ENCODE peak calls at places on chromosomes 16 and 17, in six cellular contexts. One of them, this sample, is unnamed.
A peak's percentile ranks its signal among the peaks of the same experiment; 100 is the strongest.

GRCh38 chr16:89418352-89418751 is 72.0 kb downstream of the ANKRD11 start:
- DNase-seq in H1: no peak
- DNase-seq in HepG2: peak; percentile 91
- DNase-seq in HCT116: no peak
- DNase-seq in SK-N-SH: no peak
- DNase-seq in K562: no peak
- DNase-seq in this sample: no peak

GRCh38 chr17:28661635-28662526 is at the start of the genes SDF2 and SUPT6H:
- DNase-seq in K562: peak; percentile 92
- DNase-seq in HepG2: peak; percentile 81
- DNase-seq in HCT116: peak; percentile 74
- DNase-seq in SK-N-SH: peak; percentile 95
- DNase-seq in H1: peak; percentile 98
- DNase-seq in this sample: peak; percentile 94

GRCh38 chr16:15811416-15811777 is 45.4 kb downstream of the MYH11 start:
- DNase-seq in K562: no peak
- DNase-seq in H1: no peak
- DNase-seq in SK-N-SH: no peak
- DNase-seq in HCT116: no peak
- DNase-seq in HepG2: no peak
- DNase-seq in this sample: no peak

GRCh38 chr16:11202260-11203091 is 53.5 kb downstream of the SOCS1 start:
- DNase-seq in K562: peak; percentile 32
- DNase-seq in H1: no peak
- DNase-seq in SK-N-SH: no peak
- DNase-seq in HCT116: no peak
- DNase-seq in HepG2: no peak
- DNase-seq in this sample: no peak

GRCh38 chr16:56753410-56753809 is 23.5 kb downstream of the NUP93 start:
- DNase-seq in H1: no peak
- DNase-seq in SK-N-SH: no peak
- DNase-seq in HCT116: no peak
- DNase-seq in K562: no peak
- DNase-seq in HepG2: no peak
- DNase-seq in this sample: no peak

GRCh38 chr17:62702746-62703268 is 75.3 kb downstream of the MRC2 start:
- DNase-seq in HCT116: no peak
- DNase-seq in H1: no peak
- DNase-seq in K562: no peak
- DNase-seq in SK-N-SH: no peak
- DNase-seq in HepG2: no peak
- DNase-seq in this sample: no peak

GRCh38 chr16:11666108-11667055 is 1.9 kb upstream of the SNN start:
- DNase-seq in H1: no peak
- DNase-seq in K562: no peak
- DNase-seq in SK-N-SH: no peak
- DNase-seq in HCT116: no peak
- DNase-seq in HepG2: no peak
- DNase-seq in this sample: no peak

GRCh38 chr16:76955629-76956028 is 235.4 kb upstream of the MON1B start:
- DNase-seq in SK-N-SH: no peak
- DNase-seq in HepG2: no peak
- DNase-seq in HCT116: no peak
- DNase-seq in H1: no peak
- DNase-seq in K562: no peak
- DNase-seq in this sample: peak; percentile 5

GRCh38 chr17:62892870-62893338 is 73.1 kb upstream of the TANC2 start:
- DNase-seq in HCT116: no peak
- DNase-seq in HepG2: peak; percentile 20
- DNase-seq in K562: no peak
- DNase-seq in H1: no peak
- DNase-seq in SK-N-SH: no peak
- DNase-seq in this sample: peak; percentile 76

GRCh38 chr17:65553009-65553645 is 8.3 kb downstream of the AXIN2 start:
- DNase-seq in HCT116: no peak
- DNase-seq in H1: no peak
- DNase-seq in K562: no peak
- DNase-seq in SK-N-SH: no peak
- DNase-seq in HepG2: no peak
- DNase-seq in this sample: no peak

GRCh38 chr17:77884019-77884418 is 74.5 kb upstream of the TNRC6C start:
- DNase-seq in HepG2: no peak
- DNase-seq in H1: no peak
- DNase-seq in SK-N-SH: peak; percentile 95
- DNase-seq in K562: no peak
- DNase-seq in HCT116: no peak
- DNase-seq in this sample: no peak

GRCh38 chr16:27239906-27240655 is 28.5 kb downstream of the NSMCE1 start:
- DNase-seq in SK-N-SH: no peak
- DNase-seq in K562: no peak
- DNase-seq in HepG2: no peak
- DNase-seq in H1: no peak
- DNase-seq in HCT116: no peak
- DNase-seq in this sample: no peak

GRCh38 chr16:66549284-66550131 is at the start of gene TK2:
- DNase-seq in SK-N-SH: peak; percentile 91
- DNase-seq in H1: peak; percentile 80
- DNase-seq in HepG2: peak; percentile 37
- DNase-seq in HCT116: no peak
- DNase-seq in K562: peak; percentile 85
- DNase-seq in this sample: peak; percentile 43

GRCh38 chr16:27097671-27098275 is 31.0 kb downstream of the C16orf82 start:
- DNase-seq in HepG2: no peak
- DNase-seq in K562: no peak
- DNase-seq in H1: no peak
- DNase-seq in SK-N-SH: no peak
- DNase-seq in HCT116: no peak
- DNase-seq in this sample: no peak

GRCh38 chr16:77402118-77402517 is 32.7 kb downstream of the ADAMTS18 start:
- DNase-seq in K562: no peak
- DNase-seq in SK-N-SH: no peak
- DNase-seq in HepG2: no peak
- DNase-seq in H1: no peak
- DNase-seq in HCT116: no peak
- DNase-seq in this sample: no peak

GRCh38 chr17:6064855-6065254 is 5.3 kb upstream of the WSCD1 start:
- DNase-seq in HepG2: no peak
- DNase-seq in HCT116: no peak
- DNase-seq in H1: no peak
- DNase-seq in K562: no peak
- DNase-seq in SK-N-SH: no peak
- DNase-seq in this sample: no peak

GRCh38 chr17:78925234-78925633 is at the start of gene TIMP2:
- DNase-seq in HepG2: peak; percentile 70
- DNase-seq in K562: peak; percentile 73
- DNase-seq in SK-N-SH: peak; percentile 100
- DNase-seq in HCT116: no peak
- DNase-seq in H1: peak; percentile 87
- DNase-seq in this sample: peak; percentile 81

GRCh38 chr17:7579001-7579838 is at the start of gene CD68:
- DNase-seq in SK-N-SH: peak; percentile 58
- DNase-seq in H1: peak; percentile 77
- DNase-seq in K562: no peak
- DNase-seq in HCT116: peak; percentile 71
- DNase-seq in HepG2: peak; percentile 93
- DNase-seq in this sample: peak; percentile 75

GRCh38 chr17:81523139-81524062 is 4.8 kb upstream of the FSCN2 start:
- DNase-seq in K562: peak; percentile 56
- DNase-seq in HCT116: no peak
- DNase-seq in HepG2: peak; percentile 77
- DNase-seq in H1: peak; percentile 74
- DNase-seq in SK-N-SH: peak; percentile 85
- DNase-seq in this sample: no peak

GRCh38 chr16:10314811-10315210 is 71.0 kb upstream of the ATF7IP2 start:
- DNase-seq in H1: no peak
- DNase-seq in HepG2: peak; percentile 65
- DNase-seq in HCT116: no peak
- DNase-seq in K562: no peak
- DNase-seq in SK-N-SH: peak; percentile 8
- DNase-seq in this sample: peak; percentile 42

GRCh38 chr17:35297666-35298065 is 54.8 kb downstream of the SLFN5 start:
- DNase-seq in H1: no peak
- DNase-seq in SK-N-SH: no peak
- DNase-seq in K562: no peak
- DNase-seq in HepG2: no peak
- DNase-seq in HCT116: no peak
- DNase-seq in this sample: no peak

GRCh38 chr16:70635356-70636016 is 10.9 kb upstream of the IL34 start:
- DNase-seq in H1: no peak
- DNase-seq in HepG2: no peak
- DNase-seq in SK-N-SH: no peak
- DNase-seq in K562: no peak
- DNase-seq in HCT116: no peak
- DNase-seq in this sample: no peak

DNA sequence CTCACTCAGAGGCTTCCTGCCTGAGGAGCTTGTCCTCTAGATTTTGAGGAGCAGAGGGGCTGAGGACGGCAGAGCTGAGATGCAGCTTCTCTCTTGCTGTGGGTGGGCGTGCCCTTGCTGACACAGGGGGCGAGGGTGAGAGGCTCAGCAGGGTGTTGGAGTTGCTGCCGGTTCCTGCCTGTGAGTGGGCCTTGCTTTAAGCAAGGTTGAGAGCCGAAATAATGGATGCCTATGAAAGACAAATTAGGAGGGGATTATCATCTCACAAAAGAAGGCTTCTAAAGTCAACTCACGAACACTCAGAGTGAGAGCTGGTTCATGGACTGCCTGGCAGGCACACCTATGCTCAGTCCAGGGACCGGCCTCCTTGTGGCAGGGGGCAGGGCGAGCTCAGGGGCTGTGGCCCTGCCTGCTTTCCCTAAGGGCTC is 215.6 kb downstream of the MSI2 start:
- DNase-seq in H1: no peak
- DNase-seq in K562: no peak
- DNase-seq in HCT116: no peak
- DNase-seq in HepG2: no peak
- DNase-seq in SK-N-SH: no peak
- DNase-seq in this sample: no peak
- TF ChIP-seq JUND in H1: no peak
- TF ChIP-seq JUND in K562: no peak
- TF ChIP-seq JUND in HCT116: no peak
- TF ChIP-seq JUND in HepG2: no peak
- TF ChIP-seq JUND in SK-N-SH: no peak
- TF ChIP-seq JUND in this sample: no peak

GRCh38 chr16:83926726-83927397 is 26.2 kb upstream of the OSGIN1 start:
- DNase-seq in H1: peak; percentile 98
- DNase-seq in HepG2: peak; percentile 82
- DNase-seq in SK-N-SH: peak; percentile 90
- DNase-seq in HCT116: peak; percentile 86
- DNase-seq in K562: peak; percentile 91
- DNase-seq in this sample: peak; percentile 96

GRCh38 chr16:83925957-83926725 is 26.9 kb upstream of the OSGIN1 start:
- DNase-seq in K562: no peak
- DNase-seq in H1: no peak
- DNase-seq in SK-N-SH: peak; percentile 32
- DNase-seq in HCT116: no peak
- DNase-seq in HepG2: no peak
- DNase-seq in this sample: no peak

GRCh38 chr16:83923581-83924365 is 24.9 kb downstream of the MLYCD start:
- DNase-seq in HCT116: no peak
- DNase-seq in SK-N-SH: peak; percentile 18
- DNase-seq in K562: no peak
- DNase-seq in HepG2: no peak
- DNase-seq in H1: no peak
- DNase-seq in this sample: no peak

GRCh38 chr16:83924686-83925085 is 25.8 kb downstream of the MLYCD start:
- DNase-seq in K562: no peak
- DNase-seq in HCT116: no peak
- DNase-seq in H1: no peak
- DNase-seq in SK-N-SH: peak; percentile 9
- DNase-seq in HepG2: no peak
- DNase-seq in this sample: no peak

GRCh38 chr16:83925095-83925905 is 26.4 kb downstream of the MLYCD start:
- DNase-seq in HepG2: no peak
- DNase-seq in SK-N-SH: peak; percentile 9
- DNase-seq in H1: no peak
- DNase-seq in K562: no peak
- DNase-seq in HCT116: no peak
- DNase-seq in this sample: no peak
- TF ChIP-seq JUND in HepG2: no peak
- TF ChIP-seq JUND in SK-N-SH: no peak
- TF ChIP-seq JUND in H1: no peak
- TF ChIP-seq JUND in K562: no peak
- TF ChIP-seq JUND in HCT116: no peak
- TF ChIP-seq JUND in this sample: no peak

DNA sequence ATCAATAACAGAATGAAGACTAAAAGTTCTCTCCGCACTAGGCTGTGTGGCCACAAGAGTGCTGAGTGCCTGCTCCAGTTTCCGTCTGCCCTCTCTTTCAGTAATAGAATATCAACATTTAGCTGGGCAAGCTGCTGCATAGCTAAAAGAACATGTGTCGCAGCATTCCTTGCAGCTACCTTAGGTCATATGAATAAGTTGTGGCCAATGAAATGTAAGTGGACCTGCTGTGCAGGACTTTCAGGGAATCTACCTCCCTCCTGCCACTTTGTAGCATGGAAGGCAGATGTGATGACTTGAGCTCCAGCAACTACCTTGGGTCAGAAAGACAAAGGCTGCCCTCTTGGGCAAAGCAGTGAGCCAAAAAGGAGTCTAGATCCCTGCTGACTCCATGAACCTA is 25.4 kb downstream of the SLC39A11 start:
- DNase-seq in K562: no peak
- DNase-seq in SK-N-SH: no peak
- DNase-seq in HCT116: no peak
- DNase-seq in H1: no peak
- DNase-seq in HepG2: no peak
- DNase-seq in this sample: no peak
- TF ChIP-seq JUND in K562: no peak
- TF ChIP-seq JUND in SK-N-SH: no peak
- TF ChIP-seq JUND in HCT116: no peak
- TF ChIP-seq JUND in H1: no peak
- TF ChIP-seq JUND in HepG2: no peak
- TF ChIP-seq JUND in this sample: no peak

GRCh38 chr17:20063665-20064648 is 54.8 kb downstream of the SPECC1 start:
- DNase-seq in HepG2: no peak
- DNase-seq in HCT116: peak; percentile 33
- DNase-seq in H1: no peak
- DNase-seq in K562: no peak
- DNase-seq in SK-N-SH: no peak
- DNase-seq in this sample: no peak
- TF ChIP-seq JUND in HepG2: no peak
- TF ChIP-seq JUND in HCT116: peak; percentile 26
- TF ChIP-seq JUND in H1: no peak
- TF ChIP-seq JUND in K562: no peak
- TF ChIP-seq JUND in SK-N-SH: peak; percentile 75
- TF ChIP-seq JUND in this sample: no peak